ENCODE peak calls at places on chromosome 1, in eight cellular contexts. M is CD4-positive, alpha-beta T cell; K is neural crest cell; X is lower leg skin; J is AG09309; I is AG04450; H is astrocyte of the spinal cord; B is stomach. Y is an unnamed sample.

GRCh38 chr1:182888736-182889531 is 49.8 kb downstream of the DHX9 start:
- DNase-seq in M (no peak), K (no peak), X (no peak), J (peak), I (no peak), H (no peak), B (no peak), Y (no peak)

GRCh38 chr1:223076382-223076781 is 66.7 kb downstream of the TLR5 start:
- DNase-seq in M (no peak), K (no peak), X (no peak), J (no peak), I (no peak), H (no peak), B (no peak), Y (no peak)

GRCh38 chr1:17230106-17230505 is 18.8 kb upstream of the PADI3 start:
- DNase-seq in M (no peak), K (no peak), X (no peak), J (no peak), I (no peak), H (no peak), B (no peak), Y (no peak)

GRCh38 chr1:9033363-9033762 is 7.1 kb upstream of the SLC2A7 start:
- DNase-seq in M (no peak), K (no peak), X (no peak), J (no peak), I (no peak), H (no peak), B (no peak), Y (no peak)

GRCh38 chr1:7334475-7335035 is 436.5 kb upstream of the VAMP3 start:
- DNase-seq in M (no peak), K (no peak), X (peak), J (peak), I (no peak), H (peak), B (no peak), Y (no peak)

GRCh38 chr1:6243993-6244392 is at the start of gene HES3:
- DNase-seq in M (no peak), K (no peak), X (no peak), J (no peak), I (no peak), H (no peak), B (no peak), Y (no peak)

GRCh38 chr1:97895278-97895677 is 25.6 kb downstream of the DPYD start:
- DNase-seq in M (no peak), K (no peak), X (no peak), J (no peak), I (no peak), H (no peak), B (no peak), Y (no peak)

GRCh38 chr1:60942291-60942690 is 140.1 kb upstream of the NFIA start:
- DNase-seq in M (no peak), K (no peak), X (no peak), J (no peak), I (no peak), H (no peak), B (no peak), Y (no peak)

GRCh38 chr1:167529829-167530474 is 11.6 kb upstream of the CD247 start:
- DNase-seq in M (no peak), K (no peak), X (no peak), J (no peak), I (no peak), H (no peak), B (no peak), Y (no peak)

GRCh38 chr1:233424727-233425222 is 97.3 kb downstream of the MAP3K21 start:
- DNase-seq in M (no peak), K (no peak), X (no peak), J (no peak), I (no peak), H (no peak), B (no peak), Y (no peak)

GRCh38 chr1:22508991-22509390 is 54.3 kb upstream of the EPHA8 start:
- DNase-seq in M (no peak), K (no peak), X (no peak), J (no peak), I (no peak), H (no peak), B (no peak), Y (no peak)

GRCh38 chr1:23799570-23800395 is 771 bp downstream of the GALE start:
- DNase-seq in M (no peak), K (no peak), X (peak), J (no peak), I (no peak), H (peak), B (peak), Y (peak)

GRCh38 chr1:200279810-200280411 is 129.9 kb downstream of the ZNF281 start:
- DNase-seq in M (peak), K (peak), X (no peak), J (no peak), I (peak), H (peak), B (peak), Y (peak)

GRCh38 chr1:83954301-83954823 is 44.6 kb downstream of the TTLL7 start:
- DNase-seq in M (no peak), K (no peak), X (no peak), J (no peak), I (no peak), H (no peak), B (no peak), Y (no peak)

GRCh38 chr1:45815667-45816458 is 12.5 kb downstream of the MAST2 start:
- DNase-seq in M (no peak), K (no peak), X (no peak), J (no peak), I (no peak), H (no peak), B (no peak), Y (no peak)

GRCh38 chr1:225657462-225657989 is 4.6 kb upstream of the ENAH start:
- DNase-seq in M (no peak), K (no peak), X (no peak), J (peak), I (peak), H (peak), B (no peak), Y (no peak)

GRCh38 chr1:107196973-107197562 is 56.2 kb downstream of the NTNG1 start:
- DNase-seq in M (no peak), K (peak), X (no peak), J (no peak), I (no peak), H (no peak), B (no peak), Y (no peak)

GRCh38 chr1:117654485-117655219 is 48.8 kb downstream of the TENT5C start:
- DNase-seq in M (no peak), K (no peak), X (no peak), J (no peak), I (no peak), H (no peak), B (no peak), Y (peak)

GRCh38 chr1:97368296-97368695 is 552.5 kb downstream of the DPYD start:
- DNase-seq in M (no peak), K (no peak), X (no peak), J (no peak), I (no peak), H (no peak), B (no peak), Y (no peak)

GRCh38 chr1:16351449-16351993 is 759 bp downstream of the FBXO42 start:
- DNase-seq in M (no peak), K (no peak), X (peak), J (no peak), I (no peak), H (peak), B (no peak), Y (peak)

GRCh38 chr1:166121010-166121409 is 45.8 kb downstream of the FAM78B start:
- DNase-seq in M (no peak), K (no peak), X (no peak), J (no peak), I (no peak), H (no peak), B (no peak), Y (no peak)

GRCh38 chr1:106968644-106969043 is 87.8 kb upstream of the PRMT6 start:
- DNase-seq in M (no peak), K (no peak), X (no peak), J (no peak), I (no peak), H (no peak), B (no peak), Y (no peak)

GRCh38 chr1:168897249-168897648 is 168.2 kb upstream of the DPT start:
- DNase-seq in M (no peak), K (no peak), X (no peak), J (no peak), I (no peak), H (no peak), B (no peak), Y (no peak)

GRCh38 chr1:14363707-14364413 is 234.6 kb upstream of the KAZN start:
- DNase-seq in M (no peak), K (no peak), X (no peak), J (no peak), I (no peak), H (no peak), B (no peak), Y (no peak)

GRCh38 chr1:14367444-14367843 is 231.0 kb upstream of the KAZN start:
- DNase-seq in M (no peak), K (no peak), X (no peak), J (no peak), I (no peak), H (no peak), B (no peak), Y (no peak)

GRCh38 chr1:14365226-14365994 is 233.1 kb upstream of the KAZN start:
- DNase-seq in M (no peak), K (no peak), X (no peak), J (no peak), I (no peak), H (no peak), B (no peak), Y (no peak)

GRCh38 chr1:14369526-14370213 is 228.8 kb upstream of the KAZN start:
- DNase-seq in M (no peak), K (no peak), X (no peak), J (no peak), I (no peak), H (no peak), B (no peak), Y (no peak)

GRCh38 chr1:14366361-14367018 is 232.0 kb upstream of the KAZN start:
- DNase-seq in M (no peak), K (peak), X (peak), J (no peak), I (no peak), H (peak), B (no peak), Y (no peak)
- TF ChIP-seq CTCF in M (no peak), K (no peak), X (no peak), J (peak), I (no peak), H (no peak), B (no peak), Y (no peak)

GRCh38 chr1:65911679-65912078 is 119.0 kb downstream of the PDE4B start:
- DNase-seq in M (no peak), K (no peak), X (no peak), J (no peak), I (no peak), H (no peak), B (no peak), Y (no peak)
- TF ChIP-seq CTCF in M (no peak), K (no peak), X (no peak), J (no peak), I (no peak), H (no peak), B (no peak), Y (no peak)

GRCh38 chr1:30721311-30722174 is 1.8 kb downstream of the MATN1 start:
- DNase-seq in M (no peak), K (no peak), X (no peak), J (no peak), I (no peak), H (no peak), B (no peak), Y (no peak)
- TF ChIP-seq CTCF in M (no peak), K (peak), X (no peak), J (no peak), I (no peak), H (peak), B (no peak), Y (no peak)

GRCh38 chr1:152108899-152109222 is 6.4 kb downstream of the TCHH start:
- DNase-seq in M (no peak), K (no peak), X (no peak), J (no peak), I (no peak), H (no peak), B (no peak), Y (no peak)

GRCh38 chr1:152109231-152109997 is 5.8 kb downstream of the TCHH start:
- DNase-seq in M (no peak), K (no peak), X (no peak), J (no peak), I (no peak), H (peak), B (no peak), Y (no peak)

GRCh38 chr1:152107289-152107983 is 7.8 kb downstream of the TCHH start:
- DNase-seq in M (no peak), K (no peak), X (no peak), J (no peak), I (no peak), H (peak), B (no peak), Y (no peak)

GRCh38 chr1:152109998-152110294 is 5.3 kb downstream of the TCHH start:
- DNase-seq in M (no peak), K (no peak), X (no peak), J (no peak), I (no peak), H (no peak), B (no peak), Y (no peak)

GRCh38 chr1:152107984-152108898 is 7.0 kb downstream of the TCHH start:
- DNase-seq in M (no peak), K (no peak), X (no peak), J (peak), I (no peak), H (peak), B (no peak), Y (no peak)
- TF ChIP-seq CTCF in M (no peak), K (no peak), X (no peak), J (peak), I (no peak), H (no peak), B (no peak), Y (no peak)

GRCh38 chr1:156221986-156222692 is 9.3 kb downstream of the PMF1 start:
- DNase-seq in M (no peak), K (no peak), X (no peak), J (no peak), I (no peak), H (no peak), B (no peak), Y (no peak)

GRCh38 chr1:156226782-156227181 is 14.0 kb downstream of the PMF1 start:
- DNase-seq in M (no peak), K (no peak), X (no peak), J (no peak), I (no peak), H (no peak), B (no peak), Y (no peak)

GRCh38 chr1:156226116-156226538 is 13.3 kb downstream of the PMF1 start:
- DNase-seq in M (no peak), K (no peak), X (no peak), J (no peak), I (no peak), H (no peak), B (no peak), Y (peak)

GRCh38 chr1:156228501-156228900 is 13.5 kb upstream of the BGLAP start:
- DNase-seq in M (no peak), K (no peak), X (no peak), J (no peak), I (no peak), H (no peak), B (no peak), Y (no peak)

GRCh38 chr1:156225677-156226014 is 12.8 kb downstream of the PMF1 start:
- DNase-seq in M (no peak), K (no peak), X (no peak), J (no peak), I (no peak), H (no peak), B (no peak), Y (no peak)
- TF ChIP-seq CTCF in M (peak), K (no peak), X (no peak), J (no peak), I (no peak), H (no peak), B (no peak), Y (no peak)

GRCh38 chr1:56644941-56645662 is at the start of gene PRKAA2:
- DNase-seq in M (no peak), K (peak), X (peak), J (no peak), I (no peak), H (no peak), B (peak), Y (peak)
- TF ChIP-seq CTCF in M (no peak), K (no peak), X (no peak), J (no peak), I (no peak), H (no peak), B (no peak), Y (no peak)

GRCh38 chr1:147904726-147905125 is 2.1 kb downstream of the GJA8 start:
- DNase-seq in M (no peak), K (no peak), X (no peak), J (no peak), I (no peak), H (no peak), B (no peak), Y (peak)
- TF ChIP-seq CTCF in M (no peak), K (no peak), X (no peak), J (no peak), I (no peak), H (no peak), B (no peak), Y (no peak)

GRCh38 chr1:101474039-101474665 is 237.3 kb downstream of the S1PR1 start:
- DNase-seq in M (no peak), K (no peak), X (no peak), J (no peak), I (no peak), H (no peak), B (no peak), Y (peak)
- TF ChIP-seq CTCF in M (no peak), K (peak), X (no peak), J (peak), I (peak), H (peak), B (no peak), Y (no peak)

Y was measured in GM13976.